ENCODE peak calls at places on chromosomes 4 and X, in eight cellular contexts. Y, O, U, D, C, V, A and F are unnamed samples. For H3K9me3, the result is how much of the 10 kb centered on the place peaks cover.

GRCh38 chr4:169030575-169030982 is 20.5 kb upstream of the CBR4 start:
- DNase-seq in Y (peak), O (no peak), U (no peak), D (no peak), C (no peak), V (no peak), A (no peak), F (no peak)

GRCh38 chr4:156672492-156672891 is 299.1 kb downstream of the PDGFC start:
- DNase-seq in Y (peak), O (no peak), U (no peak), D (no peak), C (no peak), V (no peak), A (no peak), F (no peak)

GRCh38 chr4:180636696-180637095 is 1606.5 kb upstream of the TENM3 start:
- DNase-seq in Y (no peak), O (no peak), U (no peak), D (peak), C (no peak), V (no peak), A (no peak), F (no peak)

GRCh38 chr4:116110713-116111112 is 974.7 kb downstream of the TRAM1L1 start:
- DNase-seq in Y (no peak), O (no peak), U (no peak), D (no peak), C (no peak), V (no peak), A (no peak), F (no peak)

GRCh38 chrX:118347131-118347530 is 1.2 kb downstream of the WDR44 start:
- DNase-seq in Y (no peak), O (no peak), U (no peak), D (peak), C (no peak), V (no peak), A (no peak), F (no peak)

GRCh38 chr4:54498661-54499111 is 159.1 kb upstream of the KIT start:
- DNase-seq in Y (no peak), O (no peak), U (no peak), D (no peak), C (no peak), V (no peak), A (no peak), F (no peak)

GRCh38 chrX:115630204-115630603 is 69.2 kb downstream of the PLS3 start:
- DNase-seq in Y (peak), O (no peak), U (no peak), D (no peak), C (no peak), V (no peak), A (no peak), F (no peak)

GRCh38 chrX:21847342-21847741 is 7.9 kb downstream of the MBTPS2 start:
- DNase-seq in Y (no peak), O (no peak), U (no peak), D (no peak), C (no peak), V (no peak), A (no peak), F (no peak)

GRCh38 chr4:121380448-121381147 is at the start of gene QRFPR:
- DNase-seq in Y (no peak), O (peak), U (no peak), D (peak), C (no peak), V (no peak), A (peak), F (no peak)

GRCh38 chr4:99811850-99812249 is 4.8 kb upstream of the DAPP1 start:
- DNase-seq in Y (peak), O (no peak), U (no peak), D (peak), C (no peak), V (no peak), A (peak), F (no peak)

GRCh38 chrX:69027181-69028005 is 137.9 kb downstream of the PJA1 start:
- DNase-seq in Y (peak), O (no peak), U (no peak), D (peak), C (no peak), V (no peak), A (peak), F (peak)

GRCh38 chr4:157304769-157305168 is 84.2 kb downstream of the GRIA2 start:
- DNase-seq in Y (no peak), O (no peak), U (no peak), D (no peak), C (no peak), V (no peak), A (no peak), F (no peak)

GRCh38 chr4:4852591-4853362 is 6.7 kb upstream of the MSX1 start:
- DNase-seq in Y (no peak), O (no peak), U (peak), D (peak), C (peak), V (no peak), A (peak), F (peak)

GRCh38 chrX:8404958-8405357 is 59.7 kb upstream of the VCX3B start:
- DNase-seq in Y (no peak), O (no peak), U (no peak), D (no peak), C (no peak), V (no peak), A (no peak), F (no peak)

GRCh38 chr4:11436673-11437072 is 8.0 kb upstream of the HS3ST1 start:
- DNase-seq in Y (no peak), O (no peak), U (no peak), D (no peak), C (no peak), V (no peak), A (peak), F (no peak)

GRCh38 chrX:74536142-74537010 is 78.0 kb downstream of the RLIM start:
- DNase-seq in Y (peak), O (peak), U (peak), D (peak), C (peak), V (peak), A (peak), F (peak)

GRCh38 chrX:143853488-143853887 is 30.4 kb upstream of the UBE2NL start:
- DNase-seq in Y (no peak), O (no peak), U (no peak), D (no peak), C (no peak), V (no peak), A (no peak), F (no peak)

GRCh38 chr4:104393649-104394048 is 101.0 kb downstream of the CXXC4 start:
- DNase-seq in Y (no peak), O (no peak), U (no peak), D (no peak), C (no peak), V (no peak), A (no peak), F (no peak)

GRCh38 chr4:8235224-8235623 is 34.3 kb upstream of the HTRA3 start:
- DNase-seq in Y (no peak), O (no peak), U (no peak), D (no peak), C (no peak), V (no peak), A (no peak), F (no peak)

GRCh38 chr4:8235686-8236085 is 33.9 kb upstream of the HTRA3 start:
- DNase-seq in Y (no peak), O (no peak), U (no peak), D (no peak), C (no peak), V (no peak), A (no peak), F (no peak)

GRCh38 chr4:8236920-8237195 is 32.7 kb upstream of the HTRA3 start:
- DNase-seq in Y (no peak), O (no peak), U (no peak), D (no peak), C (no peak), V (no peak), A (no peak), F (no peak)

GRCh38 chr4:8237256-8237989 is 32.1 kb upstream of the HTRA3 start:
- DNase-seq in Y (no peak), O (peak), U (no peak), D (no peak), C (no peak), V (no peak), A (no peak), F (no peak)

GRCh38 chr4:8236141-8236919 is 33.2 kb upstream of the HTRA3 start:
- DNase-seq in Y (no peak), O (peak), U (no peak), D (no peak), C (no peak), V (no peak), A (no peak), F (no peak)
- TF ChIP-seq CTCF in Y (no peak), O (no peak), U (no peak), D (no peak), C (no peak), V (no peak), A (no peak), F (no peak)

GRCh38 chr4:2372488-2373030 is 45.9 kb downstream of the ZFYVE28 start:
- DNase-seq in Y (no peak), O (peak), U (no peak), D (no peak), C (no peak), V (no peak), A (no peak), F (no peak)
- H3K9me3 ChIP-seq in Y (under half), O (under half), U (under half), D (under half), C (under half), V (under half), A (under half), F (under half)

GRCh38 chrX:34578237-34578636 is 78.8 kb downstream of the TMEM47 start:
- DNase-seq in Y (peak), O (no peak), U (no peak), D (peak), C (no peak), V (no peak), A (no peak), F (no peak)
- TF ChIP-seq CTCF in Y (peak), O (no peak), U (peak), D (peak), C (peak), V (no peak), A (peak), F (peak)

GRCh38 chr4:110597582-110597981 is 25.3 kb downstream of the PITX2 start:
- DNase-seq in Y (no peak), O (no peak), U (no peak), D (no peak), C (no peak), V (no peak), A (no peak), F (no peak)
- H3K9me3 ChIP-seq in Y (under half), O (under half), U (under half), D (under half), C (under half), V (under half), A (half or more), F (under half)

GRCh38 chr4:43709443-43709842 is 739.2 kb downstream of the KCTD8 start:
- DNase-seq in Y (no peak), O (no peak), U (no peak), D (no peak), C (no peak), V (no peak), A (no peak), F (no peak)
- TF ChIP-seq CTCF in Y (no peak), O (no peak), U (no peak), D (no peak), C (no peak), V (no peak), A (peak), F (no peak)

DNA sequence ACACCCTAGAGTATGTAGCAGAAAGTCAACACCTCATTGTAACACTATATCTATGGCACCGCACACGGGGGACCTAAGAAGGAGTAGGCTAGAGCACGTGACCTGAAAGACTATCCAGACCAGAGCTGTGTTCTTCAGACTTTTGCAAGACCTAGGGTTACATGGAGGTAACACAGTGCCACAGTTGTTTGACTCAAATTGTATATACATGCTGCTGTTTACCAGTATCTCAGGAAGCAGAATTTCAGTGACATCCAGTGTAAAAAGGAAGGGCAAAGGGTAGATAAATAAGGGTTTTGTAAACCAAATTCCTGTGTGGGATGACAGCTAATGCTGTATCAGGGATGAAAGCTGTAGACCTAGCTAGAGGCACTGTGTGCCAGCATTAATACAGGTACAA is 30.2 kb downstream of the PNMA6A start:
- DNase-seq in Y (no peak), O (no peak), U (no peak), D (no peak), C (no peak), V (no peak), A (no peak), F (no peak)
- H3K9me3 ChIP-seq in Y (under half), O (under half), U (under half), D (under half), C (under half), V (under half), A (under half), F (under half)

GRCh38 chr4:162830899-162831298 is 335.8 kb downstream of the NAF1 start:
- DNase-seq in Y (no peak), O (no peak), U (no peak), D (no peak), C (no peak), V (no peak), A (no peak), F (no peak)
- TF ChIP-seq CTCF in Y (no peak), O (no peak), U (no peak), D (no peak), C (no peak), V (no peak), A (no peak), F (no peak)

DNA sequence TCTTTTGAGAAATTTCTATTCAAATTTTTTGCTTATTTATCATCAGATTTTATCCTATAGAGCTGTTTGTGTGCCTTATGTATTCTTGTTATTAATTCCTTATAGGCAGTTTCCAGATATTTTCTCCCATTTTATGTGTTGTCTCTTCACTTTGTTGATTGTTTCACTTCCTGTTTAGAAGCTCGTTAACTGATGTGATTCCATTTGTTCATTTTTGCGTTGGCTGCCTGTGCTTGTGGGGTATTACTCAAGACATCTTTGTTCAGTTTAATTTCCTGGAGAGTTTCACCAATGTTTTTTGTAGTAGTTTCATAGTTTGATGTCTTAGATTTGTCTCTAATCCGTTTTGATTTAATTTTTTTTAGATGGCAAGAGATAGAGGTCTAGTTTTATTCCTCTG is 14.6 kb downstream of the ZNF718 start:
- DNase-seq in Y (no peak), O (no peak), U (no peak), D (no peak), C (no peak), V (no peak), A (no peak), F (no peak)
- H3K9me3 ChIP-seq in Y (under half), O (half or more), U (under half), D (half or more), C (half or more), V (under half), A (half or more), F (under half)